ENCODE peak calls at places on chromosomes 7 and 10, in ten cellular contexts. C, A, J, D, X, M, N, K, U and W are unnamed samples.

GRCh38 chr7:66452165-66452564 is 176.5 kb upstream of the KCTD7 start:
- DNase-seq in C (peak; percentile 16), A (no peak), J (no peak), D (no peak), X (no peak), M (no peak), N (no peak), K (no peak), U (no peak), W (no peak)

GRCh38 chr7:91876391-91877133 is 3.9 kb downstream of the MTERF1 start:
- DNase-seq in C (peak; percentile 45), A (no peak), J (peak; percentile 57), D (no peak), X (no peak), M (no peak), N (no peak), K (peak; percentile 18), U (no peak), W (no peak)

GRCh38 chr10:14263041-14263440 is 67.7 kb downstream of the FRMD4A start:
- DNase-seq in C (no peak), A (no peak), J (no peak), D (no peak), X (no peak), M (no peak), N (no peak), K (no peak), U (no peak), W (no peak)

GRCh38 chr7:132557489-132558044 is 18.7 kb downstream of the PLXNA4 start:
- DNase-seq in C (peak; percentile 29), A (no peak), J (no peak), D (no peak), X (no peak), M (no peak), N (no peak), K (no peak), U (no peak), W (no peak)

GRCh38 chr10:1578392-1579140 is 158.8 kb downstream of the ADARB2 start:
- DNase-seq in C (no peak), A (no peak), J (no peak), D (no peak), X (no peak), M (no peak), N (no peak), K (no peak), U (no peak), W (no peak)

GRCh38 chr10:4943821-4944220 is 19.4 kb upstream of the AKR1C1 start:
- DNase-seq in C (peak; percentile 55), A (no peak), J (no peak), D (no peak), X (no peak), M (no peak), N (no peak), K (no peak), U (no peak), W (no peak)

GRCh38 chr7:42373285-42373684 is 136.3 kb upstream of the GLI3 start:
- DNase-seq in C (no peak), A (no peak), J (no peak), D (no peak), X (no peak), M (no peak), N (no peak), K (no peak), U (no peak), W (no peak)

GRCh38 chr10:22607261-22607660 is 107.1 kb downstream of the PIP4K2A start:
- DNase-seq in C (no peak), A (no peak), J (no peak), D (no peak), X (no peak), M (no peak), N (no peak), K (peak; percentile 54), U (peak; percentile 59), W (no peak)

GRCh38 chr10:126128581-126128980 is 232.2 kb downstream of the FANK1 start:
- DNase-seq in C (no peak), A (no peak), J (no peak), D (no peak), X (no peak), M (no peak), N (no peak), K (no peak), U (no peak), W (no peak)

GRCh38 chr7:63899691-63900393 is 98.8 kb upstream of the ZNF722 start:
- DNase-seq in C (peak; percentile 23), A (peak; percentile 80), J (peak; percentile 2), D (peak; percentile 11), X (no peak), M (peak; percentile 82), N (no peak), K (no peak), U (peak; percentile 3), W (no peak)
- H3K4me3 ChIP-seq in C (peak overlapping the region; percentile 42), A (peak overlapping the region; percentile 96), J (no peak overlapping the region), D (no peak overlapping the region), X (no peak overlapping the region), M (peak overlapping the region; percentile 64), N (no peak overlapping the region), K (no peak overlapping the region), U (no peak overlapping the region), W (no peak overlapping the region)

DNA sequence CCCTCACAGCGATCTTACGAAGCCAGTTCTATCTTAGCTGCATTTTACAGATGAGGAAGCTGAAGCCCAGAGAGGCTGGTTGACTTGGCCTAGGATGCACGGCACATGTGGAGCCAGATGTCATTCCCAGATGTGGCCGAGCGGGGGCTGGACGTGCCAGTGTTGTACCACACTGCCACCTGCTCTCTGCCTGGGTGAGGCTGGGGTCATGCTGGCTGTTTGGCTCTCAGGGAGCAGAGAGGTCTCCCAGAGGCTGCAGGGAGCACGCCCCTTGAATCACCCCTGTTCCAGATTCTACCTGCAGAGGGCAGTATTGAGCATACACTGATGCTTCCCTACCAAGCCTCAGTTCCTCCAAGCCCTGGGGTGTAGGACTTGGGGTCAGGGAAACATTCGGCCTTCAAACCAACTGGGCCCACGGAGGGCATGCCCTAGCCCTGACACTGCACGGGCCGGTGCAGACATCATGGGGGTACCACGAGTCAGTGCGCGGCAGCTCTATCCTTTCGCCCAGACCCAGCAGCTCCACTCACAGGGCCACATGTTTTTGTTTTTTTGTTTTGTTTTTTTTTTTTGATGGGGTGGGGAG is 3.8 kb upstream of the GTF2IRD1 start:
- DNase-seq in C (peak; percentile 63), A (peak; percentile 73), J (peak; percentile 57), D (peak; percentile 46), X (no peak), M (no peak), N (no peak), K (peak; percentile 64), U (peak; percentile 72), W (no peak)
- TF ChIP-seq CTCF in C (peak; percentile 80), A (peak; percentile 92), J (peak; percentile 84), D (peak; percentile 81), X (peak; percentile 74), M (peak; percentile 82), N (peak; percentile 83), K (peak; percentile 88), U (peak; percentile 87), W (peak; percentile 73)

GRCh38 chr7:150439926-150440325 is 10.5 kb upstream of the GIMAP8 start:
- DNase-seq in C (peak; percentile 24), A (no peak), J (no peak), D (no peak), X (no peak), M (no peak), N (no peak), K (no peak), U (no peak), W (no peak)
- H3K4me3 ChIP-seq in C (no peak overlapping the region), A (no peak overlapping the region), J (no peak overlapping the region), D (no peak overlapping the region), X (no peak overlapping the region), M (no peak overlapping the region), N (no peak overlapping the region), K (no peak overlapping the region), U (no peak overlapping the region), W (no peak overlapping the region)

GRCh38 chr10:110704070-110704469 is 59.9 kb downstream of the RBM20 start:
- DNase-seq in C (no peak), A (no peak), J (no peak), D (no peak), X (no peak), M (no peak), N (no peak), K (no peak), U (no peak), W (no peak)
- TF ChIP-seq CTCF in C (no peak), A (no peak), J (no peak), D (no peak), X (no peak), M (no peak), N (no peak), K (no peak), U (no peak), W (no peak)

GRCh38 chr7:1438208-1438607 is 21.1 kb downstream of the MICALL2 start:
- DNase-seq in C (no peak), A (no peak), J (no peak), D (no peak), X (no peak), M (no peak), N (no peak), K (no peak), U (no peak), W (no peak)
- H3K4me3 ChIP-seq in C (no peak overlapping the region), A (no peak overlapping the region), J (no peak overlapping the region), D (no peak overlapping the region), X (no peak overlapping the region), M (no peak overlapping the region), N (no peak overlapping the region), K (no peak overlapping the region), U (no peak overlapping the region), W (no peak overlapping the region)

GRCh38 chr7:100825760-100826545 is 1.4 kb downstream of the EPHB4 start:
- DNase-seq in C (peak; percentile 57), A (no peak), J (peak; percentile 50), D (no peak), X (no peak), M (no peak), N (no peak), K (peak; percentile 53), U (no peak), W (no peak)
- TF ChIP-seq CTCF in C (peak; percentile 29), A (no peak), J (peak; percentile 34), D (no peak), X (peak; percentile 69), M (no peak), N (peak; percentile 58), K (peak; percentile 40), U (no peak), W (peak; percentile 43)